ENCODE peak calls at places on chromosomes 5 and 9, in nine cellular contexts. T is HFF-Myc, Q is cardiac muscle cell, J is natural killer cell, P is glutamatergic neuron, B is left lung, H is uterus, U is endothelial cell, R is PC-9. L is an unnamed sample.

GRCh38 chr5:16152601-16153568 is 26.7 kb downstream of the MARCHF11 start:
- DNase-seq in T (no peak), Q (no peak), J (no peak), P (no peak), B (no peak), H (no peak), U (no peak), R (no peak), L (no peak)

GRCh38 chr5:151745071-151745705 is 13.2 kb downstream of the ATOX1 start:
- DNase-seq in T (no peak), Q (peak; percentile 76), J (peak; percentile 67), P (no peak), B (no peak), H (peak; percentile 45), U (no peak), R (peak; percentile 87), L (peak; percentile 92)

GRCh38 chr9:3788211-3788610 is 262.4 kb upstream of the RFX3 start:
- DNase-seq in T (no peak), Q (no peak), J (no peak), P (no peak), B (no peak), H (no peak), U (no peak), R (no peak), L (no peak)

GRCh38 chr9:29150606-29151005 is 1577.3 kb upstream of the C9orf72 start:
- DNase-seq in T (no peak), Q (peak; percentile 16), J (no peak), P (no peak), B (no peak), H (no peak), U (no peak), R (no peak), L (no peak)

GRCh38 chr9:97510797-97511761 is 9.6 kb downstream of the TMOD1 start:
- DNase-seq in T (peak; percentile 40), Q (peak; percentile 8), J (no peak), P (no peak), B (no peak), H (peak; percentile 73), U (no peak), R (peak; percentile 68), L (no peak)

GRCh38 chr5:179908528-179908927 is 831 bp upstream of the TBC1D9B start:
- DNase-seq in T (no peak), Q (no peak), J (no peak), P (peak; percentile 49), B (no peak), H (no peak), U (peak; percentile 47), R (no peak), L (no peak)

GRCh38 chr5:153480401-153480800 is 10.1 kb upstream of the GRIA1 start:
- DNase-seq in T (no peak), Q (no peak), J (no peak), P (no peak), B (no peak), H (no peak), U (no peak), R (no peak), L (no peak)

GRCh38 chr9:104984994-104985393 is 57.0 kb upstream of the ABCA1 start:
- DNase-seq in T (no peak), Q (no peak), J (no peak), P (no peak), B (no peak), H (no peak), U (no peak), R (no peak), L (no peak)

GRCh38 chr5:17947029-17947428 is 312.8 kb downstream of the TAF11L14 start:
- DNase-seq in T (no peak), Q (no peak), J (no peak), P (no peak), B (no peak), H (no peak), U (no peak), R (no peak), L (no peak)

GRCh38 chr5:17952231-17952630 is 318.0 kb downstream of the TAF11L14 start:
- DNase-seq in T (no peak), Q (no peak), J (no peak), P (no peak), B (no peak), H (no peak), U (no peak), R (no peak), L (no peak)

GRCh38 chr5:17951392-17952169 is 317.3 kb downstream of the TAF11L14 start:
- DNase-seq in T (no peak), Q (no peak), J (no peak), P (peak; percentile 23), B (no peak), H (no peak), U (peak; percentile 30), R (peak; percentile 78), L (no peak)
- TF ChIP-seq CTCF in T (no peak), Q (no peak), J (no peak), P (no peak), B (no peak), H (no peak), U (no peak), R (peak; percentile 77), L (no peak)

DNA sequence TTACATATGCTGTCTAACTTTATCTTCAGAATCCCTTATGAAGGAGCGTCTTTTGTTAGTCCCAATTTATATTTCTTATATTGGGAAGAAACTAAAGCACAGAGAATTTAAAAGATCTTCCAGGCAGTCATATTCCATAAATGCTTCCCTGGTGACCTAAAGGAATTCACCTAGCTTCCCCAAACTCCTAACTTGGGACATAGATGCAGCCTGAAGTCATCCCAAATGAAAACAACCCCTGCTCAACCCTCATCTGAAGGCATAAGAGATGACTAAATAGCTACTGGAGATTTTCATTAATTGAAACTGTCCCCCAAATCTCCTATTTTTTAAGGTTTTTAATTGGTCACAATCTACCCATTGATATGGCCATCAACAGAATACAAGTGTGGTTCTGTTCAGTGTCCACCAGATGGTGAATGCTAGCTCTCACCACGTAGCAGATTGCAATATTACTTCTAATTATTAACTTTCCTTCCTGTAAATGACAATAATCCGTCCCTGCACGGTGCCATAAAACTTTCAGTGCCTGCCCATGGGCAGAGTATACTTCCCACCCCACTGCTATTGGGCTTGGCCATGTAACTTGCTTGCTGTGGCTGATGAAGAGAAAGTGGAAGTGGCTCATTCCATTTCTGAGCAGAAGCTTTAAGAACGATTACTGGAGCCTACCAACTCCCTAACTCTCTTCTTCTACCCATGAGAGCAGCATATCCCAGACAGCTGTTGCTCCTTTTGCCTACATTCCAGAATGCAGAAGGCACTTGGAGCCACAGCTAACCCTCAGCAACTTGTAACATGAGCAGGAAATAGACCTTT is 18.7 kb downstream of the PRUNE2 start:
- DNase-seq in T (no peak), Q (no peak), J (no peak), P (no peak), B (no peak), H (no peak), U (no peak), R (no peak), L (no peak)
- TF ChIP-seq CTCF in T (no peak), Q (no peak), J (no peak), P (no peak), B (no peak), H (no peak), U (no peak), R (no peak), L (no peak)

GRCh38 chr5:93609756-93610155 is 26.7 kb downstream of the NR2F1 start:
- DNase-seq in T (no peak), Q (no peak), J (no peak), P (no peak), B (no peak), H (no peak), U (no peak), R (no peak), L (no peak)

GRCh38 chr5:93610581-93611167 is 27.7 kb downstream of the NR2F1 start:
- DNase-seq in T (no peak), Q (no peak), J (no peak), P (no peak), B (no peak), H (no peak), U (no peak), R (no peak), L (no peak)

GRCh38 chr5:93607367-93608258 is 24.6 kb downstream of the NR2F1 start:
- DNase-seq in T (no peak), Q (peak; percentile 79), J (no peak), P (no peak), B (no peak), H (no peak), U (no peak), R (peak; percentile 88), L (peak; percentile 44)

GRCh38 chr5:93611900-93612898 is 29.2 kb downstream of the NR2F1 start:
- DNase-seq in T (no peak), Q (no peak), J (no peak), P (no peak), B (no peak), H (no peak), U (no peak), R (no peak), L (peak; percentile 45)

DNA sequence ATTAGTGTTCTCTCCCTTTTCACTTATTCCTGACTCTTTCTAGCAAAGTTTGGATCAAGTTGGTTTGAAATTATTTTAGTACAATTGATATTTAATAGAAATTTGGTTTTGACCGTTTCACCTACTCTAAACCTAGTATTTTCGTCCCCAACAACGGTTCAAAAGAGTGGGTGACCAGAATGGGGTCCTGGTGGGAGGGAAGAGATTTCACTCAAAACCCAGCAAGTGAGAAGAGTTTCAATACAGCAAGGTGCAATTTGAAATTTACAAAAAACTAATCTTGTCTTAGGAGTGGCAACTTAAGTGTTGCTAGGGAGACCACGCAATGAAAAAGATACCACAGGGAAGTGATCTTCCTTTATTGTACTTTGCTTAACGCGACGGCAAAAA is 28.5 kb downstream of the NR2F1 start:
- DNase-seq in T (no peak), Q (no peak), J (no peak), P (no peak), B (no peak), H (no peak), U (no peak), R (no peak), L (no peak)
- TF ChIP-seq CTCF in T (no peak), Q (no peak), J (no peak), P (no peak), B (no peak), H (no peak), U (no peak), R (no peak), L (no peak)

GRCh38 chr5:59218424-59219045 is 635.7 kb downstream of the RAB3C start:
- DNase-seq in T (no peak), Q (peak; percentile 30), J (no peak), P (no peak), B (no peak), H (no peak), U (no peak), R (no peak), L (no peak)

GRCh38 chr5:59216845-59217244 is 634.0 kb downstream of the RAB3C start:
- DNase-seq in T (no peak), Q (no peak), J (no peak), P (no peak), B (no peak), H (no peak), U (no peak), R (no peak), L (no peak)

GRCh38 chr5:59222687-59223511 is 640.0 kb downstream of the RAB3C start:
- DNase-seq in T (no peak), Q (no peak), J (no peak), P (no peak), B (no peak), H (no peak), U (no peak), R (no peak), L (no peak)

DNA sequence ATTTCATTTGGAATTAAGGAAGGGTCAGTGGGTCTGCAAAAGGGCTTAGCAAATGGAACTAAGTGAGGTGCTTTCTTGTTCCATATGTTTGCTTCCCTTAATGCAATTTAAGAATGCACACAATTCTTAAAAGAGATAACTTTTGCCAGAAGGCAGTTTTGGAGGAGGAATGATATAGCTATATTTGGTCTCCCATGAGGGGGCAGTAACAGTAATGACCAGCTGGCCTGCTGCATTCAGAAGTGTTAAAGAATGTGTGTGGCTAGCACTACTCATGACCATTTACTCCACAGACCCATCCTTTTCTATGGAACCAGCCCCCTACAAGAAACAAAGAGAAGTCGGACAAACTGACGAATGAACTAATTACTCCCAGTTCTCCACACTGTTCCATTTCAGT is 638.9 kb downstream of the RAB3C start:
- DNase-seq in T (no peak), Q (no peak), J (no peak), P (no peak), B (no peak), H (no peak), U (no peak), R (no peak), L (no peak)
- TF ChIP-seq CTCF in T (no peak), Q (no peak), J (no peak), P (no peak), B (no peak), H (no peak), U (no peak), R (no peak), L (no peak)

L was measured in Calu3.